ENCODE peak calls at places on chromosomes 16 and 17, in four cellular contexts. One of them, this sample, is unnamed.

GRCh38 chr17:33299115-33299514 is 6.0 kb upstream of the ASIC2 start:
- DNase-seq in H1: no peak
- DNase-seq in fibroblast of lung: no peak
- DNase-seq in endothelial cell of umbilical vein: no peak
- DNase-seq in this sample: no peak

GRCh38 chr17:31598921-31599571 is 207.6 kb downstream of the RAB11FIP4 start:
- DNase-seq in fibroblast of lung: no peak
- DNase-seq in H1: no peak
- DNase-seq in endothelial cell of umbilical vein: no peak
- DNase-seq in this sample: no peak

GRCh38 chr17:48030531-48030930 is 7.1 kb downstream of the COPZ2 start:
- DNase-seq in H1: no peak
- DNase-seq in fibroblast of lung: no peak
- DNase-seq in endothelial cell of umbilical vein: no peak
- DNase-seq in this sample: no peak

GRCh38 chr16:9489823-9490467 is 398.5 kb downstream of the HAPSTR1 start:
- DNase-seq in H1: no peak
- DNase-seq in fibroblast of lung: no peak
- DNase-seq in endothelial cell of umbilical vein: no peak
- DNase-seq in this sample: no peak

GRCh38 chr17:57954421-57955182 is 610 bp downstream of the CUEDC1 start:
- DNase-seq in endothelial cell of umbilical vein: peak
- DNase-seq in fibroblast of lung: peak
- DNase-seq in H1: peak
- DNase-seq in this sample: no peak

GRCh38 chr17:18185391-18185790 is 1.8 kb downstream of the ALKBH5 start:
- DNase-seq in H1: no peak
- DNase-seq in endothelial cell of umbilical vein: peak
- DNase-seq in fibroblast of lung: peak
- DNase-seq in this sample: no peak

GRCh38 chr16:88295526-88296436 is 87.0 kb upstream of the ZNF469 start:
- DNase-seq in H1: no peak
- DNase-seq in fibroblast of lung: no peak
- DNase-seq in endothelial cell of umbilical vein: no peak
- DNase-seq in this sample: no peak

GRCh38 chr17:18056214-18056613 is 17.0 kb downstream of the GID4 start:
- DNase-seq in H1: no peak
- DNase-seq in endothelial cell of umbilical vein: no peak
- DNase-seq in fibroblast of lung: no peak
- DNase-seq in this sample: no peak

GRCh38 chr17:40515491-40516041 is 14.1 kb upstream of the TNS4 start:
- DNase-seq in endothelial cell of umbilical vein: no peak
- DNase-seq in fibroblast of lung: no peak
- DNase-seq in H1: no peak
- DNase-seq in this sample: no peak

GRCh38 chr16:57297856-57298255 is 13.4 kb upstream of the PLLP start:
- DNase-seq in H1: no peak
- DNase-seq in endothelial cell of umbilical vein: no peak
- DNase-seq in fibroblast of lung: no peak
- DNase-seq in this sample: no peak

GRCh38 chr17:19409509-19409908 is 1.5 kb upstream of the RNF112 start:
- DNase-seq in endothelial cell of umbilical vein: no peak
- DNase-seq in fibroblast of lung: no peak
- DNase-seq in H1: no peak
- DNase-seq in this sample: peak

GRCh38 chr16:19748389-19749110 is 30.5 kb downstream of the IQCK start:
- DNase-seq in H1: no peak
- DNase-seq in endothelial cell of umbilical vein: peak
- DNase-seq in fibroblast of lung: no peak
- DNase-seq in this sample: no peak

GRCh38 chr16:5438591-5438990 is 341.0 kb upstream of the EEF2KMT start:
- DNase-seq in endothelial cell of umbilical vein: no peak
- DNase-seq in H1: no peak
- DNase-seq in fibroblast of lung: no peak
- DNase-seq in this sample: no peak

GRCh38 chr16:30903596-30903995 is 7.2 kb downstream of the CTF1 start:
- DNase-seq in H1: no peak
- DNase-seq in endothelial cell of umbilical vein: peak
- DNase-seq in fibroblast of lung: no peak
- DNase-seq in this sample: no peak

GRCh38 chr16:56481468-56482112 is 30.2 kb downstream of the OGFOD1 start:
- DNase-seq in endothelial cell of umbilical vein: no peak
- DNase-seq in fibroblast of lung: peak
- DNase-seq in H1: no peak
- DNase-seq in this sample: no peak

GRCh38 chr17:79832211-79833109 is 6.8 kb downstream of the CBX4 start:
- DNase-seq in endothelial cell of umbilical vein: no peak
- DNase-seq in H1: peak
- DNase-seq in fibroblast of lung: no peak
- DNase-seq in this sample: no peak
- H3K27ac ChIP-seq in endothelial cell of umbilical vein: no peak
- H3K27ac ChIP-seq in H1: no peak
- H3K27ac ChIP-seq in fibroblast of lung: no peak
- H3K27ac ChIP-seq in this sample: no peak

DNA sequence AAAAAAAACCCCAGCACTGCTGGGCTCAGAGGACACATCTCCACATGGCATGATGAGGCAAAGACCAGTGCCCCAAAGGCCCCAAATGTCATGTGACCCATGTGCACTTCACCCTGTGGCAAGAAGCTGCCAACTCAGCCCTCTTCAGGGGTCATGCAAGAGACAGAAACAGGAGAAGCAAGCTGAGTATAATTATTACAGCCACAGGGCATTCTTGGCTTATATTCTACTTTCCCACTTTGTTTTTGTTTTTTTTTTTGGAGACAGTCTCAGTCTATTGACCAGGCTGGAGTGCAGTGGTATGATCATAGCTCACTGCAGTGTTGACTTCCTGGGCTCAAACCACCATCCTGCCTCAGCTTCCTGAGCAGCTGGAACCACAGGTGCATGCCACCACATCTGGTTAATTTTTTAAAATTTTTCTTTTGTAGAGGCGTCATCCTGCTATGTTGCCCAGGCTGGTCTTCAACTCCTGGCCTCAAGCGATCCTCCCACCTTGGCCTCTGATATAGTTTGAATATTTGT is 32.7 kb upstream of the LITAF start:
- DNase-seq in endothelial cell of umbilical vein: no peak
- DNase-seq in H1: no peak
- DNase-seq in fibroblast of lung: no peak
- DNase-seq in this sample: no peak
- H3K4me2 ChIP-seq in endothelial cell of umbilical vein: no peak
- H3K4me2 ChIP-seq in H1: no peak
- H3K4me2 ChIP-seq in fibroblast of lung: no peak
- H3K4me2 ChIP-seq in this sample: no peak

GRCh38 chr17:10171057-10171456 is 27.3 kb downstream of the GAS7 start:
- DNase-seq in endothelial cell of umbilical vein: no peak
- DNase-seq in H1: no peak
- DNase-seq in fibroblast of lung: no peak
- DNase-seq in this sample: no peak
- H3K27ac ChIP-seq in endothelial cell of umbilical vein: no peak
- H3K27ac ChIP-seq in H1: no peak
- H3K27ac ChIP-seq in fibroblast of lung: no peak
- H3K27ac ChIP-seq in this sample: no peak

GRCh38 chr17:28173801-28174200 is 131.3 kb downstream of the NLK start:
- DNase-seq in H1: no peak
- DNase-seq in fibroblast of lung: no peak
- DNase-seq in endothelial cell of umbilical vein: peak
- DNase-seq in this sample: no peak
- H3K4me2 ChIP-seq in H1: no peak
- H3K4me2 ChIP-seq in fibroblast of lung: no peak
- H3K4me2 ChIP-seq in endothelial cell of umbilical vein: peak
- H3K4me2 ChIP-seq in this sample: no peak

GRCh38 chr17:44209786-44210341 is 9.6 kb downstream of the UBTF start:
- DNase-seq in H1: no peak
- DNase-seq in fibroblast of lung: no peak
- DNase-seq in endothelial cell of umbilical vein: no peak
- DNase-seq in this sample: peak
- H3K27ac ChIP-seq in H1: no peak
- H3K27ac ChIP-seq in fibroblast of lung: peak
- H3K27ac ChIP-seq in endothelial cell of umbilical vein: no peak
- H3K27ac ChIP-seq in this sample: no peak